ENCODE peak calls at places on chromosome 22, in four cellular contexts. H is NCI-H2029 treated with DMSO at 0.1 percent for 48 hours, E is activated gamma-delta T cell treated with Interleukin-2 at 50 U/mL for 16 hours, L is kidney. Y is an unnamed sample.
A peak's percentile ranks its signal among the peaks of the same experiment; 100 is the strongest.

GRCh38 chr22:43840431-43840830 is 21.9 kb downstream of the SULT4A1 start:
- DNase-seq in H (no peak), L (no peak), E (no peak), Y (no peak)

GRCh38 chr22:19782533-19782932 is 22.0 kb downstream of the TBX1 start:
- DNase-seq in L (peak; percentile 27), E (no peak), H (no peak), Y (no peak)

GRCh38 chr22:36465232-36466021 is 16.0 kb downstream of the TXN2 start:
- DNase-seq in L (peak; percentile 95), H (no peak), E (no peak), Y (peak; percentile 94)

GRCh38 chr22:20881231-20881630 is 22.4 kb downstream of the SNAP29 start:
- DNase-seq in L (no peak), H (no peak), E (no peak), Y (no peak)

GRCh38 chr22:43228330-43228729 is 41.4 kb upstream of the TTLL12 start:
- DNase-seq in H (no peak), L (no peak), E (peak; percentile 16), Y (no peak)

GRCh38 chr22:20061481-20061861 is 18.6 kb upstream of the DGCR8 start:
- DNase-seq in L (no peak), H (no peak), E (no peak), Y (no peak)

GRCh38 chr22:50085211-50085999 is at the start of gene MLC1:
- DNase-seq in L (peak; percentile 46), E (no peak), H (no peak), Y (no peak)

GRCh38 chr22:20159088-20159487 is 8.2 kb upstream of the CCDC188 start:
- DNase-seq in E (no peak), L (no peak), H (no peak), Y (no peak)

GRCh38 chr22:27719535-27720227 is 81.9 kb downstream of the MN1 start:
- DNase-seq in H (peak; percentile 5), L (no peak), E (no peak), Y (no peak)

GRCh38 chr22:40603088-40603605 is 33.4 kb downstream of the MRTFA start:
- DNase-seq in H (no peak), L (no peak), E (no peak), Y (no peak)

GRCh38 chr22:46297151-46297819 is 615 bp downstream of the GTSE1 start:
- DNase-seq in L (no peak), H (no peak), E (no peak), Y (no peak)

GRCh38 chr22:25759825-25760231 is 17.8 kb downstream of the MYO18B start:
- DNase-seq in H (no peak), L (no peak), E (no peak), Y (no peak)

GRCh38 chr22:48707749-48708557 is 1119.7 kb downstream of the BRD1 start:
- DNase-seq in H (no peak), E (no peak), L (peak; percentile 65), Y (no peak)

GRCh38 chr22:37273126-37273845 is 9.0 kb upstream of the CYTH4 start:
- DNase-seq in E (no peak), H (no peak), L (no peak), Y (no peak)

GRCh38 chr22:43226368-43226979 is 39.5 kb upstream of the TTLL12 start:
- DNase-seq in E (no peak), H (no peak), L (no peak), Y (no peak)

GRCh38 chr22:28019881-28020861 is 101.1 kb upstream of the PITPNB start:
- DNase-seq in E (peak; percentile 62), H (peak; percentile 31), L (peak; percentile 86), Y (peak; percentile 38)

GRCh38 chr22:50400406-50400805 is 57.3 kb downstream of the PPP6R2 start:
- DNase-seq in H (no peak), L (no peak), E (no peak), Y (no peak)

Y was measured in LNCaP clone FGC.